ENCODE peak calls at places on chromosomes 7 and 10, in ten cellular contexts. U is stimulated activated naive B cell treated with anti-CD40 and anti-IgM and Interleukin-4, amounts not matched to agents 10 μg/mL and 1 μg/mL and 100 μg/mL, for 72 hours; N is GM12892; J is EH; M is C1 segment of cervical spinal cord; I is stromal cell of bone marrow; X is MV-4-11; V is adipocyte; S is stimulated activated CD4-positive, alpha-beta T cell treated with anti-CD3 and anti-CD28 coated beads, Interleukin-2, amount 100 ng/mL, for 48 hours; T is brain microvascular endothelial cell. Z is an unnamed sample.

GRCh38 chr10:2048337-2048973 is 311.1 kb upstream of the ADARB2 start:
- DNase-seq in J (no peak), T (no peak), N (no peak), U (no peak), I (no peak), X (no peak), S (no peak), V (no peak), M (no peak), Z (no peak)

GRCh38 chr7:9822458-9823290 is 1151.0 kb upstream of the PHF14 start:
- DNase-seq in X (no peak), V (no peak), I (no peak), S (no peak), T (no peak), M (no peak), J (no peak), U (no peak), N (no peak), Z (no peak)

GRCh38 chr10:73407495-73407894 is 6.4 kb downstream of the ANXA7 start:
- DNase-seq in T (no peak), I (no peak), U (no peak), N (no peak), M (no peak), J (no peak), X (no peak), S (no peak), V (no peak), Z (no peak)

GRCh38 chr10:6721964-6722615 is 142.0 kb upstream of the PRKCQ start:
- DNase-seq in U (no peak), T (peak; percentile 81), S (no peak), M (no peak), X (no peak), V (peak; percentile 79), N (no peak), I (peak; percentile 57), J (peak; percentile 97), Z (no peak)

GRCh38 chr10:59718246-59718645 is 8.6 kb upstream of the SLC16A9 start:
- DNase-seq in V (no peak), J (no peak), S (no peak), I (no peak), X (no peak), M (no peak), T (no peak), U (no peak), N (no peak), Z (no peak)

GRCh38 chr10:49307921-49308320 is 9.0 kb downstream of the C10orf71 start:
- DNase-seq in V (no peak), S (no peak), X (no peak), M (no peak), J (no peak), T (no peak), I (no peak), N (no peak), U (no peak), Z (no peak)

GRCh38 chr10:69374242-69374641 is 42.5 kb downstream of the TACR2 start:
- DNase-seq in J (no peak), S (no peak), X (no peak), M (no peak), I (no peak), N (no peak), U (no peak), V (no peak), T (no peak), Z (no peak)

GRCh38 chr7:29806131-29806792 is at the start of gene WIPF3:
- DNase-seq in M (no peak), S (no peak), U (no peak), J (no peak), X (no peak), T (no peak), I (no peak), V (peak; percentile 6), N (peak; percentile 23), Z (peak; percentile 28)

GRCh38 chr7:1815051-1815481 is 145.0 kb downstream of the ELFN1 start:
- DNase-seq in X (no peak), M (no peak), S (no peak), J (no peak), T (no peak), U (no peak), I (no peak), N (no peak), V (no peak), Z (no peak)

GRCh38 chr10:16441106-16441850 is 4.5 kb downstream of the PTER start:
- DNase-seq in U (no peak), I (no peak), T (no peak), N (no peak), S (no peak), X (no peak), V (peak; percentile 37), M (no peak), J (peak; percentile 57), Z (no peak)

GRCh38 chr7:16356241-16356958 is 64.9 kb downstream of the CRPPA start:
- DNase-seq in J (peak; percentile 43), U (no peak), X (no peak), M (no peak), N (no peak), T (peak; percentile 9), V (peak; percentile 71), I (no peak), S (no peak), Z (no peak)

GRCh38 chr10:100522945-100523344 is 3.3 kb upstream of the SEC31B start:
- DNase-seq in X (no peak), M (no peak), N (no peak), V (no peak), J (peak; percentile 13), S (no peak), I (no peak), T (peak; percentile 45), U (no peak), Z (no peak)

GRCh38 chr10:86090807-86091206 is 275.8 kb downstream of the GRID1 start:
- DNase-seq in X (no peak), S (no peak), J (no peak), N (no peak), M (no peak), V (no peak), U (no peak), T (no peak), I (no peak), Z (no peak)